ENCODE peak calls at places on chromosomes 16 and 17, in ten cellular contexts. One of them, this sample, is unnamed.

GRCh38 chr17:13631541-13631940 is 29.8 kb upstream of the HS3ST3A1 start:
- DNase-seq in K562: no peak
- DNase-seq in stimulated activated CD4-positive, alpha-beta T cell treated with anti-CD3 and anti-CD28 coated beads, TNF-alpha, amount 100 ng/mL, for 48 hours: no peak
- DNase-seq in activated T-cell treated with anti-CD3 and anti-CD28 coated beads for 4 hours: no peak
- DNase-seq in dorsolateral prefrontal cortex: no peak
- DNase-seq in stimulated activated effector memory CD8-positive, alpha-beta T cell treated with anti-CD3 and anti-CD28 coated beads, Interleukin-12 subunit alpha, Interleukin-12 subunit beta, amount 100 ng/mL, for 72 hours: no peak
- DNase-seq in osteocyte: no peak
- DNase-seq in colonic mucosa: no peak
- DNase-seq in NCI-H1436: no peak
- DNase-seq in hypothalamus: no peak
- DNase-seq in this sample: no peak

GRCh38 chr16:2858245-2859025 is 465 bp upstream of the PRSS22 start:
- DNase-seq in K562: peak
- DNase-seq in NCI-H1436: peak
- DNase-seq in activated T-cell treated with anti-CD3 and anti-CD28 coated beads for 4 hours: no peak
- DNase-seq in hypothalamus: no peak
- DNase-seq in stimulated activated CD4-positive, alpha-beta T cell treated with anti-CD3 and anti-CD28 coated beads, TNF-alpha, amount 100 ng/mL, for 48 hours: no peak
- DNase-seq in colonic mucosa: peak
- DNase-seq in osteocyte: no peak
- DNase-seq in stimulated activated effector memory CD8-positive, alpha-beta T cell treated with anti-CD3 and anti-CD28 coated beads, Interleukin-12 subunit alpha, Interleukin-12 subunit beta, amount 100 ng/mL, for 72 hours: no peak
- DNase-seq in dorsolateral prefrontal cortex: no peak
- DNase-seq in this sample: peak

GRCh38 chr16:57863434-57864160 is 61.3 kb upstream of the KIFC3 start:
- DNase-seq in NCI-H1436: peak
- DNase-seq in hypothalamus: peak
- DNase-seq in osteocyte: peak
- DNase-seq in K562: peak
- DNase-seq in colonic mucosa: peak
- DNase-seq in stimulated activated effector memory CD8-positive, alpha-beta T cell treated with anti-CD3 and anti-CD28 coated beads, Interleukin-12 subunit alpha, Interleukin-12 subunit beta, amount 100 ng/mL, for 72 hours: no peak
- DNase-seq in activated T-cell treated with anti-CD3 and anti-CD28 coated beads for 4 hours: no peak
- DNase-seq in stimulated activated CD4-positive, alpha-beta T cell treated with anti-CD3 and anti-CD28 coated beads, TNF-alpha, amount 100 ng/mL, for 48 hours: no peak
- DNase-seq in dorsolateral prefrontal cortex: peak
- DNase-seq in this sample: peak

GRCh38 chr17:40541873-40542561 is 23.3 kb downstream of the CCR7 start:
- DNase-seq in stimulated activated effector memory CD8-positive, alpha-beta T cell treated with anti-CD3 and anti-CD28 coated beads, Interleukin-12 subunit alpha, Interleukin-12 subunit beta, amount 100 ng/mL, for 72 hours: no peak
- DNase-seq in hypothalamus: no peak
- DNase-seq in dorsolateral prefrontal cortex: no peak
- DNase-seq in K562: no peak
- DNase-seq in osteocyte: no peak
- DNase-seq in colonic mucosa: no peak
- DNase-seq in NCI-H1436: peak
- DNase-seq in activated T-cell treated with anti-CD3 and anti-CD28 coated beads for 4 hours: no peak
- DNase-seq in stimulated activated CD4-positive, alpha-beta T cell treated with anti-CD3 and anti-CD28 coated beads, TNF-alpha, amount 100 ng/mL, for 48 hours: no peak
- DNase-seq in this sample: no peak

GRCh38 chr17:28908640-28909098 is 5.8 kb upstream of the DHRS13 start:
- DNase-seq in dorsolateral prefrontal cortex: no peak
- DNase-seq in osteocyte: no peak
- DNase-seq in colonic mucosa: peak
- DNase-seq in NCI-H1436: no peak
- DNase-seq in stimulated activated effector memory CD8-positive, alpha-beta T cell treated with anti-CD3 and anti-CD28 coated beads, Interleukin-12 subunit alpha, Interleukin-12 subunit beta, amount 100 ng/mL, for 72 hours: no peak
- DNase-seq in K562: no peak
- DNase-seq in activated T-cell treated with anti-CD3 and anti-CD28 coated beads for 4 hours: no peak
- DNase-seq in hypothalamus: no peak
- DNase-seq in stimulated activated CD4-positive, alpha-beta T cell treated with anti-CD3 and anti-CD28 coated beads, TNF-alpha, amount 100 ng/mL, for 48 hours: no peak
- DNase-seq in this sample: peak

GRCh38 chr17:81037026-81037782 is 2.3 kb downstream of the BAIAP2 start:
- DNase-seq in dorsolateral prefrontal cortex: no peak
- DNase-seq in hypothalamus: peak
- DNase-seq in colonic mucosa: no peak
- DNase-seq in stimulated activated effector memory CD8-positive, alpha-beta T cell treated with anti-CD3 and anti-CD28 coated beads, Interleukin-12 subunit alpha, Interleukin-12 subunit beta, amount 100 ng/mL, for 72 hours: no peak
- DNase-seq in stimulated activated CD4-positive, alpha-beta T cell treated with anti-CD3 and anti-CD28 coated beads, TNF-alpha, amount 100 ng/mL, for 48 hours: no peak
- DNase-seq in K562: no peak
- DNase-seq in NCI-H1436: no peak
- DNase-seq in osteocyte: no peak
- DNase-seq in activated T-cell treated with anti-CD3 and anti-CD28 coated beads for 4 hours: no peak
- DNase-seq in this sample: peak

GRCh38 chr16:89256651-89257254 is 39.2 kb downstream of the ZNF778 start:
- DNase-seq in hypothalamus: peak
- DNase-seq in stimulated activated effector memory CD8-positive, alpha-beta T cell treated with anti-CD3 and anti-CD28 coated beads, Interleukin-12 subunit alpha, Interleukin-12 subunit beta, amount 100 ng/mL, for 72 hours: peak
- DNase-seq in colonic mucosa: peak
- DNase-seq in NCI-H1436: no peak
- DNase-seq in K562: no peak
- DNase-seq in osteocyte: no peak
- DNase-seq in stimulated activated CD4-positive, alpha-beta T cell treated with anti-CD3 and anti-CD28 coated beads, TNF-alpha, amount 100 ng/mL, for 48 hours: peak
- DNase-seq in dorsolateral prefrontal cortex: peak
- DNase-seq in activated T-cell treated with anti-CD3 and anti-CD28 coated beads for 4 hours: peak
- DNase-seq in this sample: peak

GRCh38 chr17:34366051-34366450 is 3.0 kb upstream of the CCL1 start:
- DNase-seq in hypothalamus: no peak
- DNase-seq in colonic mucosa: no peak
- DNase-seq in dorsolateral prefrontal cortex: no peak
- DNase-seq in stimulated activated CD4-positive, alpha-beta T cell treated with anti-CD3 and anti-CD28 coated beads, TNF-alpha, amount 100 ng/mL, for 48 hours: no peak
- DNase-seq in NCI-H1436: no peak
- DNase-seq in osteocyte: no peak
- DNase-seq in activated T-cell treated with anti-CD3 and anti-CD28 coated beads for 4 hours: no peak
- DNase-seq in stimulated activated effector memory CD8-positive, alpha-beta T cell treated with anti-CD3 and anti-CD28 coated beads, Interleukin-12 subunit alpha, Interleukin-12 subunit beta, amount 100 ng/mL, for 72 hours: no peak
- DNase-seq in K562: no peak
- DNase-seq in this sample: no peak

GRCh38 chr16:75943705-75944514 is 217.6 kb upstream of the CPHXL start:
- DNase-seq in colonic mucosa: no peak
- DNase-seq in hypothalamus: no peak
- DNase-seq in activated T-cell treated with anti-CD3 and anti-CD28 coated beads for 4 hours: no peak
- DNase-seq in stimulated activated CD4-positive, alpha-beta T cell treated with anti-CD3 and anti-CD28 coated beads, TNF-alpha, amount 100 ng/mL, for 48 hours: no peak
- DNase-seq in stimulated activated effector memory CD8-positive, alpha-beta T cell treated with anti-CD3 and anti-CD28 coated beads, Interleukin-12 subunit alpha, Interleukin-12 subunit beta, amount 100 ng/mL, for 72 hours: no peak
- DNase-seq in dorsolateral prefrontal cortex: no peak
- DNase-seq in osteocyte: no peak
- DNase-seq in K562: no peak
- DNase-seq in NCI-H1436: no peak
- DNase-seq in this sample: no peak

GRCh38 chr17:67569873-67570272 is 147.9 kb upstream of the NOL11 start:
- DNase-seq in osteocyte: no peak
- DNase-seq in NCI-H1436: no peak
- DNase-seq in stimulated activated effector memory CD8-positive, alpha-beta T cell treated with anti-CD3 and anti-CD28 coated beads, Interleukin-12 subunit alpha, Interleukin-12 subunit beta, amount 100 ng/mL, for 72 hours: no peak
- DNase-seq in dorsolateral prefrontal cortex: no peak
- DNase-seq in colonic mucosa: no peak
- DNase-seq in hypothalamus: no peak
- DNase-seq in activated T-cell treated with anti-CD3 and anti-CD28 coated beads for 4 hours: no peak
- DNase-seq in stimulated activated CD4-positive, alpha-beta T cell treated with anti-CD3 and anti-CD28 coated beads, TNF-alpha, amount 100 ng/mL, for 48 hours: no peak
- DNase-seq in K562: no peak
- DNase-seq in this sample: no peak

GRCh38 chr16:25228372-25228771 is 11.6 kb downstream of the AQP8 start:
- DNase-seq in activated T-cell treated with anti-CD3 and anti-CD28 coated beads for 4 hours: no peak
- DNase-seq in K562: no peak
- DNase-seq in stimulated activated CD4-positive, alpha-beta T cell treated with anti-CD3 and anti-CD28 coated beads, TNF-alpha, amount 100 ng/mL, for 48 hours: no peak
- DNase-seq in stimulated activated effector memory CD8-positive, alpha-beta T cell treated with anti-CD3 and anti-CD28 coated beads, Interleukin-12 subunit alpha, Interleukin-12 subunit beta, amount 100 ng/mL, for 72 hours: no peak
- DNase-seq in NCI-H1436: no peak
- DNase-seq in osteocyte: no peak
- DNase-seq in hypothalamus: no peak
- DNase-seq in colonic mucosa: no peak
- DNase-seq in dorsolateral prefrontal cortex: no peak
- DNase-seq in this sample: no peak

GRCh38 chr17:42900460-42901331 is at the start of gene G6PC1:
- DNase-seq in colonic mucosa: no peak
- DNase-seq in dorsolateral prefrontal cortex: no peak
- DNase-seq in osteocyte: no peak
- DNase-seq in K562: no peak
- DNase-seq in stimulated activated effector memory CD8-positive, alpha-beta T cell treated with anti-CD3 and anti-CD28 coated beads, Interleukin-12 subunit alpha, Interleukin-12 subunit beta, amount 100 ng/mL, for 72 hours: no peak
- DNase-seq in stimulated activated CD4-positive, alpha-beta T cell treated with anti-CD3 and anti-CD28 coated beads, TNF-alpha, amount 100 ng/mL, for 48 hours: no peak
- DNase-seq in NCI-H1436: no peak
- DNase-seq in activated T-cell treated with anti-CD3 and anti-CD28 coated beads for 4 hours: no peak
- DNase-seq in hypothalamus: no peak
- DNase-seq in this sample: peak

GRCh38 chr16:48064971-48065370 is 90.8 kb downstream of the ABCC12 start:
- DNase-seq in colonic mucosa: no peak
- DNase-seq in hypothalamus: no peak
- DNase-seq in NCI-H1436: no peak
- DNase-seq in stimulated activated effector memory CD8-positive, alpha-beta T cell treated with anti-CD3 and anti-CD28 coated beads, Interleukin-12 subunit alpha, Interleukin-12 subunit beta, amount 100 ng/mL, for 72 hours: no peak
- DNase-seq in activated T-cell treated with anti-CD3 and anti-CD28 coated beads for 4 hours: no peak
- DNase-seq in stimulated activated CD4-positive, alpha-beta T cell treated with anti-CD3 and anti-CD28 coated beads, TNF-alpha, amount 100 ng/mL, for 48 hours: no peak
- DNase-seq in dorsolateral prefrontal cortex: no peak
- DNase-seq in osteocyte: no peak
- DNase-seq in K562: no peak
- DNase-seq in this sample: no peak

GRCh38 chr17:7686221-7687071 is 844 bp downstream of the TP53 start:
- DNase-seq in hypothalamus: peak
- DNase-seq in activated T-cell treated with anti-CD3 and anti-CD28 coated beads for 4 hours: peak
- DNase-seq in osteocyte: peak
- DNase-seq in stimulated activated effector memory CD8-positive, alpha-beta T cell treated with anti-CD3 and anti-CD28 coated beads, Interleukin-12 subunit alpha, Interleukin-12 subunit beta, amount 100 ng/mL, for 72 hours: peak
- DNase-seq in K562: peak
- DNase-seq in NCI-H1436: peak
- DNase-seq in colonic mucosa: peak
- DNase-seq in stimulated activated CD4-positive, alpha-beta T cell treated with anti-CD3 and anti-CD28 coated beads, TNF-alpha, amount 100 ng/mL, for 48 hours: peak
- DNase-seq in dorsolateral prefrontal cortex: peak
- DNase-seq in this sample: peak

This sample was measured in mucosa of gallbladder.